ENCODE peak calls at places on chromosomes 16 and 17, in nine cellular contexts. U is adrenal gland, L is PC-9, A is HFFc6, P is sigmoid colon, T is A549, R is stomach, M is OCI-LY7, J is epithelial cell of esophagus. D is an unnamed sample.

GRCh38 chr16:21590287-21590686 is 9.1 kb upstream of the METTL9 start:
- DNase-seq in U (no peak), L (peak), A (peak), P (no peak), T (no peak), R (no peak), M (no peak), J (peak), D (no peak)

GRCh38 chr16:49338867-49339266 is 34.7 kb upstream of the C16orf78 start:
- DNase-seq in U (no peak), L (no peak), A (no peak), P (no peak), T (no peak), R (peak), M (peak), J (no peak), D (no peak)

GRCh38 chr17:3683054-3683511 is 12.9 kb downstream of the P2RX5 start:
- DNase-seq in U (peak), L (no peak), A (no peak), P (no peak), T (peak), R (peak), M (peak), J (peak), D (peak)

GRCh38 chr17:31433091-31433790 is 41.8 kb downstream of the RAB11FIP4 start:
- DNase-seq in U (no peak), L (no peak), A (no peak), P (no peak), T (no peak), R (no peak), M (no peak), J (no peak), D (no peak)

GRCh38 chr16:86095906-86096485 is 197.0 kb downstream of the IRF8 start:
- DNase-seq in U (no peak), L (no peak), A (no peak), P (peak), T (no peak), R (no peak), M (no peak), J (no peak), D (no peak)

GRCh38 chr17:83031321-83031945 is 48.0 kb upstream of the METRNL start:
- DNase-seq in U (no peak), L (no peak), A (no peak), P (peak), T (no peak), R (peak), M (no peak), J (no peak), D (no peak)

GRCh38 chr16:48276102-48276501 is 28.8 kb upstream of the ABCC11 start:
- DNase-seq in U (peak), L (no peak), A (peak), P (no peak), T (no peak), R (no peak), M (no peak), J (peak), D (no peak)

GRCh38 chr17:75906143-75906884 is 1.6 kb upstream of the MRPL38 start:
- DNase-seq in U (no peak), L (no peak), A (no peak), P (no peak), T (no peak), R (no peak), M (peak), J (peak), D (no peak)

GRCh38 chr17:2070241-2071023 is 15.5 kb downstream of the HIC1 start:
- DNase-seq in U (no peak), L (peak), A (no peak), P (no peak), T (no peak), R (no peak), M (no peak), J (no peak), D (no peak)

GRCh38 chr17:339193-340061 is 13.2 kb downstream of the RPH3AL start:
- DNase-seq in U (peak), L (no peak), A (no peak), P (peak), T (no peak), R (peak), M (no peak), J (no peak), D (no peak)

GRCh38 chr17:43033947-43034622 is 9.1 kb downstream of the RND2 start:
- DNase-seq in U (no peak), L (no peak), A (no peak), P (no peak), T (no peak), R (no peak), M (no peak), J (no peak), D (no peak)

GRCh38 chr17:74354123-74354522 is 7.5 kb downstream of the BTBD17 start:
- DNase-seq in U (no peak), L (peak), A (no peak), P (no peak), T (peak), R (peak), M (peak), J (peak), D (peak)

GRCh38 chr17:79956853-79957252 is 78.8 kb downstream of the TBC1D16 start:
- DNase-seq in U (peak), L (no peak), A (no peak), P (peak), T (no peak), R (no peak), M (no peak), J (no peak), D (no peak)

GRCh38 chr17:66805567-66805966 is 29.4 kb upstream of the CACNG5 start:
- DNase-seq in U (no peak), L (no peak), A (no peak), P (peak), T (no peak), R (no peak), M (peak), J (no peak), D (no peak)

GRCh38 chr16:9119795-9120194 is 28.4 kb downstream of the HAPSTR1 start:
- DNase-seq in U (peak), L (no peak), A (peak), P (peak), T (no peak), R (no peak), M (no peak), J (peak), D (no peak)

GRCh38 chr16:27685802-27686201 is 135.9 kb downstream of the KATNIP start:
- DNase-seq in U (no peak), L (no peak), A (peak), P (no peak), T (no peak), R (no peak), M (no peak), J (no peak), D (no peak)

GRCh38 chr17:77323413-77324171 is 182.8 kb downstream of the SEC14L1 start:
- DNase-seq in U (peak), L (peak), A (peak), P (peak), T (peak), R (peak), M (peak), J (no peak), D (peak)

GRCh38 chr17:55513885-55514590 is 2.8 kb upstream of the SMIM36 start:
- DNase-seq in U (peak), L (peak), A (peak), P (peak), T (peak), R (peak), M (peak), J (peak), D (peak)

GRCh38 chr16:47310792-47311211 is 150.1 kb downstream of the ITFG1 start:
- DNase-seq in U (no peak), L (no peak), A (no peak), P (no peak), T (no peak), R (no peak), M (peak), J (no peak), D (no peak)

GRCh38 chr17:55303701-55304145 is 39.0 kb downstream of the HLF start:
- DNase-seq in U (peak), L (no peak), A (peak), P (no peak), T (no peak), R (no peak), M (no peak), J (no peak), D (no peak)

GRCh38 chr16:80718480-80719220 is 85.7 kb downstream of the CDYL2 start:
- DNase-seq in U (peak), L (peak), A (peak), P (no peak), T (no peak), R (peak), M (no peak), J (peak), D (peak)

GRCh38 chr17:34178047-34178446 is 77.0 kb upstream of the CCL2 start:
- DNase-seq in U (no peak), L (no peak), A (no peak), P (no peak), T (no peak), R (no peak), M (no peak), J (no peak), D (no peak)

GRCh38 chr16:80586476-80586875 is 45.7 kb downstream of the DYNLRB2 start:
- DNase-seq in U (no peak), L (no peak), A (peak), P (no peak), T (no peak), R (no peak), M (no peak), J (no peak), D (no peak)

GRCh38 chr17:38325221-38325851 is 18.4 kb downstream of the GPR179 start:
- DNase-seq in U (no peak), L (no peak), A (no peak), P (no peak), T (no peak), R (no peak), M (peak), J (no peak), D (no peak)

GRCh38 chr17:37490638-37491614 is 1.2 kb downstream of the DUSP14 start:
- DNase-seq in U (peak), L (peak), A (peak), P (peak), T (peak), R (no peak), M (peak), J (peak), D (peak)

GRCh38 chr17:82399601-82400101 is 18.5 kb upstream of the HEXD start:
- DNase-seq in U (no peak), L (no peak), A (no peak), P (no peak), T (no peak), R (no peak), M (no peak), J (no peak), D (no peak)

GRCh38 chr16:57946181-57946801 is 24.6 kb downstream of the CNGB1 start:
- DNase-seq in U (no peak), L (no peak), A (no peak), P (no peak), T (no peak), R (no peak), M (no peak), J (no peak), D (no peak)

GRCh38 chr16:86631441-86631840 is 53.1 kb downstream of the FOXL1 start:
- DNase-seq in U (no peak), L (no peak), A (peak), P (no peak), T (peak), R (no peak), M (no peak), J (peak), D (peak)

GRCh38 chr17:74992223-74992622 is 4.8 kb downstream of the CDR2L start:
- DNase-seq in U (no peak), L (peak), A (no peak), P (no peak), T (no peak), R (no peak), M (no peak), J (peak), D (peak)

GRCh38 chr16:51113254-51114125 is 37.6 kb downstream of the SALL1 start:
- DNase-seq in U (no peak), L (no peak), A (no peak), P (no peak), T (no peak), R (no peak), M (no peak), J (no peak), D (no peak)

GRCh38 chr17:47287639-47288038 is 34.0 kb downstream of the ITGB3 start:
- DNase-seq in U (no peak), L (no peak), A (no peak), P (no peak), T (no peak), R (no peak), M (no peak), J (no peak), D (no peak)

GRCh38 chr16:50602531-50603205 is 54.5 kb downstream of the NKD1 start:
- DNase-seq in U (no peak), L (peak), A (no peak), P (peak), T (no peak), R (no peak), M (no peak), J (peak), D (no peak)

GRCh38 chr17:68196394-68197090 is 51.3 kb upstream of the AMZ2 start:
- DNase-seq in U (no peak), L (no peak), A (no peak), P (no peak), T (no peak), R (no peak), M (no peak), J (no peak), D (no peak)

GRCh38 chr16:27239906-27240655 is 28.5 kb downstream of the NSMCE1 start:
- DNase-seq in U (no peak), L (no peak), A (no peak), P (peak), T (no peak), R (no peak), M (no peak), J (no peak), D (no peak)

GRCh38 chr16:3188925-3189825 is 1.2 kb downstream of the OR1F1 start:
- DNase-seq in U (no peak), L (peak), A (peak), P (no peak), T (peak), R (no peak), M (no peak), J (peak), D (peak)

GRCh38 chr17:65055708-65056638 is 567 bp downstream of the GNA13 start:
- DNase-seq in U (peak), L (peak), A (peak), P (peak), T (peak), R (peak), M (peak), J (peak), D (peak)

GRCh38 chr16:54654429-54654828 is 276.2 kb upstream of the IRX5 start:
- DNase-seq in U (no peak), L (no peak), A (no peak), P (no peak), T (no peak), R (no peak), M (no peak), J (no peak), D (no peak)

GRCh38 chr16:66081967-66082366 is 284.5 kb upstream of the CDH5 start:
- DNase-seq in U (no peak), L (no peak), A (peak), P (no peak), T (peak), R (no peak), M (no peak), J (peak), D (no peak)

GRCh38 chr17:9116861-9117568 is 95.7 kb downstream of the NTN1 start:
- DNase-seq in U (no peak), L (no peak), A (no peak), P (peak), T (no peak), R (no peak), M (no peak), J (no peak), D (no peak)

GRCh38 chr17:9110501-9110900 is 89.2 kb downstream of the NTN1 start:
- DNase-seq in U (no peak), L (no peak), A (no peak), P (no peak), T (no peak), R (no peak), M (no peak), J (no peak), D (no peak)

GRCh38 chr17:9120471-9120870 is 99.2 kb downstream of the NTN1 start:
- DNase-seq in U (no peak), L (no peak), A (no peak), P (peak), T (no peak), R (no peak), M (no peak), J (no peak), D (no peak)

GRCh38 chr17:9116311-9116820 is 95.1 kb downstream of the NTN1 start:
- DNase-seq in U (no peak), L (no peak), A (no peak), P (peak), T (no peak), R (no peak), M (no peak), J (no peak), D (no peak)

GRCh38 chr17:9115446-9116265 is 94.3 kb downstream of the NTN1 start:
- DNase-seq in U (peak), L (peak), A (peak), P (peak), T (peak), R (peak), M (no peak), J (no peak), D (peak)
- TF ChIP-seq CTCF in U (no peak), L (no peak), A (no peak), P (no peak), T (peak), R (no peak), M (no peak), J (no peak), D (no peak)

DNA sequence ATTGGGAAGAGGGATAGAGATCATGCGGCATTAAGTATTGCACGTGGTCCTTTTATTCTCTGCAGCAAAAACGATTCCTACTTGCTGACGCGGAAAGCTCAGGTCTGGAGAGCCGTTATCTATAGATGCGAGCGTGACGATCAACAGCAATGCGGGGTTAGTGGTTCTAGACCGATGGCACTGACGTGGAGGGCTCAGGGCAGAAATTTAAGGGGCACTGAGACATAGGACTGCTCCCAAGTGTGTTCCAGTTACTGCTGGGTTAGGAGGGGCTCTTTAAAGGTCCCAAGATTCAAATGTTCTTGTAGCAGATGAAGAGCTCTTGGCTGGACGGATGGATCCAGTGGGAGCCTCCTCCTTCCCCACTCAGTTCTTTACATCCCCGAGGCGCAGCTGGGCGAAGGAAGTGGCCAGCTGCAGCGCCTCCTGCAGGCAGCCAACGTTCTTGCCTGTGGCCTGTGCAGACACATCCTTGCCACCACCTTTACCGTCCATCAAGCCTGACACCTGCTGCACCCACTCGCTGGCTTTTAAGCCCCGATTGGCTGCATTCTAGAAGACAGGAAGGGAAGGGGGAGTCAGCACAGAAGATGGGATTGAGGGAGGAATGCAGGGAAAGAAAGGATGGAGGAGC is 732 bp upstream of the EXOSC6 start:
- DNase-seq in U (no peak), L (no peak), A (no peak), P (no peak), T (peak), R (no peak), M (peak), J (peak), D (peak)
- TF ChIP-seq CTCF in U (peak), L (peak), A (peak), P (no peak), T (peak), R (no peak), M (peak), J (peak), D (peak)

DNA sequence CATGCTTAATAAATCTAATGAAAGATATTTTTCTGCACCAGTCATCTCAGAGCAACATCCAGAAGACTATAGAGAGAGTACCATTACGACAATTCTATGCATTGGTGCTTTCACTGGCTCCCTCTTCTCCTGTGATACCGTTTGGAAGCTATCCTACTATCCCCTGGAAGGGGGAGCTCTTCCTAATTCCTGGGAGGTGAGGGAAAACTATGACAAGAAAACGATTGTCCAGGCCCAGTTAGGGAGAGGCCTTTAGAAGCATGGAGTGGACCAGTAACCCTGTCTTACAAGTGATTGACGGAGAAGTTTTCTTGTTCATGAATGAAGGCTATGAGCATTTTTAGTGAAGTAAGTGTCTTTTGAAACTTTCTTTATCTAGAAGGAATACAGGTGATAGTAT is 150.2 kb downstream of the TANC2 start:
- DNase-seq in U (no peak), L (no peak), A (no peak), P (no peak), T (peak), R (no peak), M (no peak), J (no peak), D (no peak)
- TF ChIP-seq CTCF in U (no peak), L (no peak), A (no peak), P (no peak), T (peak), R (no peak), M (no peak), J (peak), D (no peak)

DNA sequence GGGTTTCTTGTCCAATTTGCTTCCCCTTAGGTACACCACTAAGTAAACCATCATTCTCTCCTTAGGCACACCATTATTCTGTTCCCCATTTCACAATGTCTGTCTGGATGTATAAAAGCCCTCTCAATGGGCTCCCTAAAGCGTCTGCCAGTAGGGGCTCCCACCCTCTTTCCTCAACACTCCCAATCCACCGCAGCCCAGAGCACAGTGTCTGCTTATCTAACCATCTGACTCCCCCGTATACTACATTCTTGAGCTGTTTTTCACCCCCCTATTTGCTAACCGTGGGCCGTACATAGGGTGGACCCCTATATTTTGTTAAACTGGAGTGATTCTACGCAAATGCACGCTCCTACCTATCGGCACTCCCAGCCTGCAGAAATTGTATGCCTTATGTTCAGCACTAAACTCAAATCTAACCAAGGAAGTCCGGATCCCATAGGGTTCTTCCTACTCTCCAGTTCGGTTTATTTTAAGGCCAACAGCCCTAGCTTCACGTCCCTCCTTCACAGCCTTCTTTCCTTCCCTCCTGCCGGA is 674 bp upstream of the PSMD3 start:
- DNase-seq in U (no peak), L (no peak), A (peak), P (no peak), T (peak), R (no peak), M (peak), J (peak), D (peak)
- TF ChIP-seq CTCF in U (no peak), L (no peak), A (no peak), P (no peak), T (no peak), R (no peak), M (peak), J (no peak), D (no peak)

DNA sequence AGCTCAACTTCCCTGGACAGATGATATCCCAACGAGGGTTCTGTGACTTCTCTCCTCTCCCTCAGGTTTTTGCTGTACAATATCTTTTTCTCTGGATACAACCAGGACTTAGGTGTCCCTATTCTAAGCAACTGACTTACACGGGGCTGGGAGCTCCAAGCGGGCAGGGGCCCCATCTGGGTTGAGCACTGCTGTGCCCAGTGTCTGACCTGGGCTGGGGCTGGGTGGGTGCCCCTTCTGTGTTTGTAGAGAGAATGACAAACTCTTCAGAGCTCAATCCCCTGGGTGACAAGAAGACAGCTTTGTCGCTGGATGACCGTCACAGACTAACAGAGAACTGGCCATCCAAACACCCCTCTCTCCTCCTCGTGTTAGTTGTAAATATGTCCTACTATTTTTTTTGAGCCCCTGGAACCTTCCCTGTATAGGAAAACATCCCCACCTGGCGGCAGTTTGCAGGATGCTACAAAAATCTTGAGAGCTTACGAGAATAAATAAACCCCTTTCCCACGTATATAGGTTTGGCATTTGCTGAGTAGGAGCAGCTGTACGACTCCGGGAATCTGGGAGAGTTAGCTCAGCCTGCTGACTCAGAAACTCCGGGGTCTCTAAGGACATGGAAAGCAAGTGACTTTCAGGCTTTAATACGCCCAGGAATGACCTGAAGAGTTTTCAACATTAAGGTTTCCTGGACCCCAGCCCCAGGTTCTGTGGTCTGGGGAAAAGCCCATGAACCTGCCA is 23.7 kb upstream of the RCVRN start:
- DNase-seq in U (no peak), L (peak), A (peak), P (no peak), T (peak), R (no peak), M (peak), J (peak), D (peak)
- TF ChIP-seq CTCF in U (no peak), L (peak), A (peak), P (peak), T (peak), R (peak), M (peak), J (peak), D (no peak)

D was measured in Calu3.